ENCODE peak calls at places on chromosomes 16 and 17, in nine cellular contexts. One of them, this sample, is unnamed.
A peak's percentile ranks its signal among the peaks of the same experiment; 100 is the strongest.

GRCh38 chr17:8965394-8966168 is at the start of gene PIK3R5:
- DNase-seq in cardiac muscle cell: peak; percentile 19
- DNase-seq in AG04450: no peak
- DNase-seq in CD4-positive, alpha-beta T cell: peak; percentile 82
- DNase-seq in lower lobe of right lung: peak; percentile 81
- DNase-seq in fibroblast of lung: no peak
- DNase-seq in IMR-90: no peak
- DNase-seq in endodermal cell: peak; percentile 99
- DNase-seq in aorta: peak; percentile 86
- DNase-seq in this sample: peak; percentile 68

GRCh38 chr17:43860077-43860725 is 13.2 kb downstream of the CD300LG start:
- DNase-seq in cardiac muscle cell: no peak
- DNase-seq in AG04450: no peak
- DNase-seq in CD4-positive, alpha-beta T cell: no peak
- DNase-seq in lower lobe of right lung: no peak
- DNase-seq in fibroblast of lung: peak; percentile 20
- DNase-seq in IMR-90: no peak
- DNase-seq in endodermal cell: no peak
- DNase-seq in aorta: peak; percentile 41
- DNase-seq in this sample: no peak

GRCh38 chr17:63476857-63477470 is at the start of gene ACE:
- DNase-seq in cardiac muscle cell: peak; percentile 64
- DNase-seq in AG04450: no peak
- DNase-seq in CD4-positive, alpha-beta T cell: peak; percentile 25
- DNase-seq in lower lobe of right lung: no peak
- DNase-seq in fibroblast of lung: no peak
- DNase-seq in IMR-90: peak; percentile 15
- DNase-seq in endodermal cell: peak; percentile 93
- DNase-seq in aorta: no peak
- DNase-seq in this sample: peak; percentile 28

GRCh38 chr17:83075270-83075880 is 4.0 kb upstream of the METRNL start:
- DNase-seq in cardiac muscle cell: no peak
- DNase-seq in AG04450: no peak
- DNase-seq in CD4-positive, alpha-beta T cell: no peak
- DNase-seq in lower lobe of right lung: no peak
- DNase-seq in fibroblast of lung: no peak
- DNase-seq in IMR-90: no peak
- DNase-seq in endodermal cell: no peak
- DNase-seq in aorta: no peak
- DNase-seq in this sample: no peak

GRCh38 chr17:4479340-4479981 is 19.2 kb upstream of the SPNS2 start:
- DNase-seq in cardiac muscle cell: no peak
- DNase-seq in AG04450: no peak
- DNase-seq in CD4-positive, alpha-beta T cell: no peak
- DNase-seq in lower lobe of right lung: no peak
- DNase-seq in fibroblast of lung: no peak
- DNase-seq in IMR-90: no peak
- DNase-seq in endodermal cell: no peak
- DNase-seq in aorta: no peak
- DNase-seq in this sample: no peak

GRCh38 chr16:48405153-48405552 is 19.9 kb upstream of the SIAH1 start:
- DNase-seq in cardiac muscle cell: no peak
- DNase-seq in AG04450: no peak
- DNase-seq in CD4-positive, alpha-beta T cell: no peak
- DNase-seq in lower lobe of right lung: no peak
- DNase-seq in fibroblast of lung: no peak
- DNase-seq in IMR-90: no peak
- DNase-seq in endodermal cell: no peak
- DNase-seq in aorta: no peak
- DNase-seq in this sample: no peak

GRCh38 chr17:40553694-40554534 is 11.4 kb downstream of the CCR7 start:
- DNase-seq in cardiac muscle cell: no peak
- DNase-seq in AG04450: no peak
- DNase-seq in CD4-positive, alpha-beta T cell: no peak
- DNase-seq in lower lobe of right lung: no peak
- DNase-seq in fibroblast of lung: peak; percentile 40
- DNase-seq in IMR-90: peak; percentile 43
- DNase-seq in endodermal cell: peak; percentile 52
- DNase-seq in aorta: peak; percentile 84
- DNase-seq in this sample: peak; percentile 7

GRCh38 chr17:48819466-48819865 is 2.4 kb upstream of the TTLL6 start:
- DNase-seq in cardiac muscle cell: no peak
- DNase-seq in AG04450: no peak
- DNase-seq in CD4-positive, alpha-beta T cell: no peak
- DNase-seq in lower lobe of right lung: no peak
- DNase-seq in fibroblast of lung: no peak
- DNase-seq in IMR-90: no peak
- DNase-seq in endodermal cell: no peak
- DNase-seq in aorta: no peak
- DNase-seq in this sample: no peak

GRCh38 chr17:32487460-32488176 is 825 bp downstream of the CDK5R1 start:
- DNase-seq in cardiac muscle cell: peak; percentile 60
- DNase-seq in AG04450: no peak
- DNase-seq in CD4-positive, alpha-beta T cell: no peak
- DNase-seq in lower lobe of right lung: peak; percentile 45
- DNase-seq in fibroblast of lung: peak; percentile 12
- DNase-seq in IMR-90: no peak
- DNase-seq in endodermal cell: peak; percentile 80
- DNase-seq in aorta: no peak
- DNase-seq in this sample: no peak

DNA sequence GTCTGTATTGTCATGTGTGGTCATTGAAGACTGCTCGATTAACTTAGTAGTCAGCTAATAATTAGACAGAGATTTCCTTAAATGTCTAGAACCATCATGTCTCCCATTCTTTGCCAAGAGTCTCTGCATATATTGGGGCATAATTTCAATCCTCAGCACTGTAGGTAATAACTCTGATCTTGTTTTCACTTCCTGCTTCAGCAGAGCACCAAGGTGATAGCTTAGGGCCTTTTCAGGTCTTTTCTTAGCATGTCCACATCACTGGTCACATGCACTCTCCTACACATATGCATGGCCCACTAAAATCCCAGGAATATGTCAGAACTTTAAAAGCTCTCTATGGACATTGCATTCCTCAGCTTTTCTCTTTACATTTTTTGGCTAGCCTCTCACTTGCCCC is 110.3 kb upstream of the NACA2 start:
- DNase-seq in cardiac muscle cell: no peak
- DNase-seq in AG04450: no peak
- DNase-seq in CD4-positive, alpha-beta T cell: no peak
- DNase-seq in lower lobe of right lung: no peak
- DNase-seq in fibroblast of lung: no peak
- DNase-seq in IMR-90: no peak
- DNase-seq in endodermal cell: no peak
- DNase-seq in aorta: no peak
- DNase-seq in this sample: no peak
- H3K9me3 ChIP-seq in cardiac muscle cell: no peaks in the 10 kb centered on the region
- H3K9me3 ChIP-seq in AG04450: peaks cover 3% of the 10 kb centered on the region
- H3K9me3 ChIP-seq in CD4-positive, alpha-beta T cell: peaks cover 40% of the 10 kb centered on the region
- H3K9me3 ChIP-seq in lower lobe of right lung: peaks cover 46% of the 10 kb centered on the region
- H3K9me3 ChIP-seq in fibroblast of lung: no peaks in the 10 kb centered on the region
- H3K9me3 ChIP-seq in IMR-90: peaks cover 19% of the 10 kb centered on the region
- H3K9me3 ChIP-seq in endodermal cell: peaks cover 60% of the 10 kb centered on the region
- H3K9me3 ChIP-seq in aorta: peaks cover 4% of the 10 kb centered on the region
- H3K9me3 ChIP-seq in this sample: peaks cover 6% of the 10 kb centered on the region

GRCh38 chr17:13076905-13077304 is 59.1 kb upstream of the ELAC2 start:
- DNase-seq in cardiac muscle cell: no peak
- DNase-seq in AG04450: no peak
- DNase-seq in CD4-positive, alpha-beta T cell: no peak
- DNase-seq in lower lobe of right lung: no peak
- DNase-seq in fibroblast of lung: peak; percentile 23
- DNase-seq in IMR-90: no peak
- DNase-seq in endodermal cell: no peak
- DNase-seq in aorta: no peak
- DNase-seq in this sample: no peak
- H3K9me3 ChIP-seq in cardiac muscle cell: no peaks in the 10 kb centered on the region
- H3K9me3 ChIP-seq in AG04450: no peaks in the 10 kb centered on the region
- H3K9me3 ChIP-seq in CD4-positive, alpha-beta T cell: no peaks in the 10 kb centered on the region
- H3K9me3 ChIP-seq in lower lobe of right lung: no peaks in the 10 kb centered on the region
- H3K9me3 ChIP-seq in fibroblast of lung: no peaks in the 10 kb centered on the region
- H3K9me3 ChIP-seq in IMR-90: no peaks in the 10 kb centered on the region
- H3K9me3 ChIP-seq in endodermal cell: no peaks in the 10 kb centered on the region
- H3K9me3 ChIP-seq in aorta: no peaks in the 10 kb centered on the region
- H3K9me3 ChIP-seq in this sample: no peaks in the 10 kb centered on the region

GRCh38 chr17:17424552-17424951 is 52.2 kb upstream of the MED9 start:
- DNase-seq in cardiac muscle cell: no peak
- DNase-seq in AG04450: no peak
- DNase-seq in CD4-positive, alpha-beta T cell: no peak
- DNase-seq in lower lobe of right lung: no peak
- DNase-seq in fibroblast of lung: no peak
- DNase-seq in IMR-90: no peak
- DNase-seq in endodermal cell: no peak
- DNase-seq in aorta: no peak
- DNase-seq in this sample: no peak
- H3K9me3 ChIP-seq in cardiac muscle cell: no peaks in the 10 kb centered on the region
- H3K9me3 ChIP-seq in AG04450: peaks cover 31% of the 10 kb centered on the region
- H3K9me3 ChIP-seq in CD4-positive, alpha-beta T cell: no peaks in the 10 kb centered on the region
- H3K9me3 ChIP-seq in lower lobe of right lung: no peaks in the 10 kb centered on the region
- H3K9me3 ChIP-seq in fibroblast of lung: no peaks in the 10 kb centered on the region
- H3K9me3 ChIP-seq in IMR-90: peaks cover 7% of the 10 kb centered on the region
- H3K9me3 ChIP-seq in endodermal cell: peaks cover 32% of the 10 kb centered on the region
- H3K9me3 ChIP-seq in aorta: no peaks in the 10 kb centered on the region
- H3K9me3 ChIP-seq in this sample: no peaks in the 10 kb centered on the region

GRCh38 chr16:69703638-69704037 is 22.7 kb downstream of the NQO1 start:
- DNase-seq in cardiac muscle cell: no peak
- DNase-seq in AG04450: no peak
- DNase-seq in CD4-positive, alpha-beta T cell: no peak
- DNase-seq in lower lobe of right lung: no peak
- DNase-seq in fibroblast of lung: peak; percentile 47
- DNase-seq in IMR-90: peak; percentile 64
- DNase-seq in endodermal cell: no peak
- DNase-seq in aorta: no peak
- DNase-seq in this sample: no peak
- H3K9me3 ChIP-seq in cardiac muscle cell: no peaks in the 10 kb centered on the region
- H3K9me3 ChIP-seq in AG04450: no peaks in the 10 kb centered on the region
- H3K9me3 ChIP-seq in CD4-positive, alpha-beta T cell: no peaks in the 10 kb centered on the region
- H3K9me3 ChIP-seq in lower lobe of right lung: no peaks in the 10 kb centered on the region
- H3K9me3 ChIP-seq in fibroblast of lung: no peaks in the 10 kb centered on the region
- H3K9me3 ChIP-seq in IMR-90: no peaks in the 10 kb centered on the region
- H3K9me3 ChIP-seq in endodermal cell: no peaks in the 10 kb centered on the region
- H3K9me3 ChIP-seq in aorta: no peaks in the 10 kb centered on the region
- H3K9me3 ChIP-seq in this sample: no peaks in the 10 kb centered on the region

GRCh38 chr16:35131429-35131828 is 1672.0 kb downstream of the TP53TG3F start:
- DNase-seq in cardiac muscle cell: no peak
- DNase-seq in AG04450: no peak
- DNase-seq in CD4-positive, alpha-beta T cell: no peak
- DNase-seq in lower lobe of right lung: no peak
- DNase-seq in fibroblast of lung: no peak
- DNase-seq in IMR-90: no peak
- DNase-seq in endodermal cell: no peak
- DNase-seq in aorta: no peak
- DNase-seq in this sample: no peak
- H3K9me3 ChIP-seq in cardiac muscle cell: peaks cover 6% of the 10 kb centered on the region
- H3K9me3 ChIP-seq in AG04450: peaks cover 7% of the 10 kb centered on the region
- H3K9me3 ChIP-seq in CD4-positive, alpha-beta T cell: peaks cover 5% of the 10 kb centered on the region
- H3K9me3 ChIP-seq in lower lobe of right lung: no peaks in the 10 kb centered on the region
- H3K9me3 ChIP-seq in fibroblast of lung: no peaks in the 10 kb centered on the region
- H3K9me3 ChIP-seq in IMR-90: no peaks in the 10 kb centered on the region
- H3K9me3 ChIP-seq in endodermal cell: peaks cover 78% of the 10 kb centered on the region
- H3K9me3 ChIP-seq in aorta: no peaks in the 10 kb centered on the region
- H3K9me3 ChIP-seq in this sample: no peaks in the 10 kb centered on the region

GRCh38 chr16:35198223-35199199 is 1739.1 kb downstream of the TP53TG3F start:
- DNase-seq in cardiac muscle cell: no peak
- DNase-seq in AG04450: no peak
- DNase-seq in CD4-positive, alpha-beta T cell: no peak
- DNase-seq in lower lobe of right lung: no peak
- DNase-seq in fibroblast of lung: no peak
- DNase-seq in IMR-90: no peak
- DNase-seq in endodermal cell: no peak
- DNase-seq in aorta: no peak
- DNase-seq in this sample: no peak
- H3K9me3 ChIP-seq in cardiac muscle cell: no peaks in the 10 kb centered on the region
- H3K9me3 ChIP-seq in AG04450: peaks cover 74% of the 10 kb centered on the region
- H3K9me3 ChIP-seq in CD4-positive, alpha-beta T cell: peaks cover 8% of the 10 kb centered on the region
- H3K9me3 ChIP-seq in lower lobe of right lung: no peaks in the 10 kb centered on the region
- H3K9me3 ChIP-seq in fibroblast of lung: no peaks in the 10 kb centered on the region
- H3K9me3 ChIP-seq in IMR-90: peaks cover 35% of the 10 kb centered on the region
- H3K9me3 ChIP-seq in endodermal cell: peaks cover 80% of the 10 kb centered on the region
- H3K9me3 ChIP-seq in aorta: no peaks in the 10 kb centered on the region
- H3K9me3 ChIP-seq in this sample: peaks cover 3% of the 10 kb centered on the region

DNA sequence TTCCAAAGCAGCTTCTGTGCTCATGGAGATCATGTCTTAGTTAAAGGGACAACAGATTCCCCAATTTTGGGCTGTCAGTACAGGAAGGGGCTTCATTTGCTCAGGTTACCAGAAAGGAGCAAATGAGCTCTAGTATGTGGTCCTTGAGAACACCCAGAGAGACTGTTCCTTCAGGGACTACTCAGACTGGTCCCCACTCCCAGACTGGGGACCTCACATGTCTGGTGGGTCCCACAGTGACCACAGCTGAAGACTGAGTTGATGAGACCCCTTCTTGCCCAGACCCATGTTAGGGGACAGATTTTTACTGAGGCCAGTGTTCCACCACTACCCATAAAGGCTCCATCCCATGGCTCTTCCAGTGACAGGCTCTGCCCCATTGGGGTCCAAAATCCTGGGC is 1695.2 kb downstream of the TP53TG3F start:
- DNase-seq in cardiac muscle cell: no peak
- DNase-seq in AG04450: no peak
- DNase-seq in CD4-positive, alpha-beta T cell: no peak
- DNase-seq in lower lobe of right lung: no peak
- DNase-seq in fibroblast of lung: no peak
- DNase-seq in IMR-90: no peak
- DNase-seq in endodermal cell: no peak
- DNase-seq in aorta: no peak
- DNase-seq in this sample: no peak
- H3K9me3 ChIP-seq in cardiac muscle cell: no peaks in the 10 kb centered on the region
- H3K9me3 ChIP-seq in AG04450: peaks cover 45% of the 10 kb centered on the region
- H3K9me3 ChIP-seq in CD4-positive, alpha-beta T cell: peaks cover 16% of the 10 kb centered on the region
- H3K9me3 ChIP-seq in lower lobe of right lung: peaks cover 9% of the 10 kb centered on the region
- H3K9me3 ChIP-seq in fibroblast of lung: no peaks in the 10 kb centered on the region
- H3K9me3 ChIP-seq in IMR-90: peaks cover 11% of the 10 kb centered on the region
- H3K9me3 ChIP-seq in endodermal cell: peaks cover 57% of the 10 kb centered on the region
- H3K9me3 ChIP-seq in aorta: no peaks in the 10 kb centered on the region
- H3K9me3 ChIP-seq in this sample: no peaks in the 10 kb centered on the region

GRCh38 chr16:75148311-75149195 is at the start of gene ZFP1:
- DNase-seq in cardiac muscle cell: peak; percentile 97
- DNase-seq in AG04450: peak; percentile 74
- DNase-seq in CD4-positive, alpha-beta T cell: peak; percentile 94
- DNase-seq in lower lobe of right lung: peak; percentile 98
- DNase-seq in fibroblast of lung: peak; percentile 93
- DNase-seq in IMR-90: peak; percentile 88
- DNase-seq in endodermal cell: peak; percentile 98
- DNase-seq in aorta: peak; percentile 99
- DNase-seq in this sample: peak; percentile 90
- H3K9me3 ChIP-seq in cardiac muscle cell: no peaks in the 10 kb centered on the region
- H3K9me3 ChIP-seq in AG04450: peaks cover 13% of the 10 kb centered on the region
- H3K9me3 ChIP-seq in CD4-positive, alpha-beta T cell: peaks cover 14% of the 10 kb centered on the region
- H3K9me3 ChIP-seq in lower lobe of right lung: peaks cover 16% of the 10 kb centered on the region
- H3K9me3 ChIP-seq in fibroblast of lung: no peaks in the 10 kb centered on the region
- H3K9me3 ChIP-seq in IMR-90: peaks cover 3% of the 10 kb centered on the region
- H3K9me3 ChIP-seq in endodermal cell: peaks cover 33% of the 10 kb centered on the region
- H3K9me3 ChIP-seq in aorta: no peaks in the 10 kb centered on the region
- H3K9me3 ChIP-seq in this sample: peaks cover 3% of the 10 kb centered on the region

This sample was measured in T-helper 17 cell.